ENCODE peak calls at places on chromosomes 13 and 19, in six cellular contexts. One of them, this sample, is unnamed.

GRCh38 chr13:64529874-64530485 is 2700.2 kb downstream of the PCDH9 start:
- DNase-seq in activated naive CD8-positive, alpha-beta T cell treated with anti-CD3 and anti-CD28 coated beads, Interleukin-2, amount 50 U/mL, for 24 hours: peak
- DNase-seq in psoas muscle: no peak
- DNase-seq in amygdala: no peak
- DNase-seq in EH: peak
- DNase-seq in tibial nerve: no peak
- DNase-seq in this sample: no peak

GRCh38 chr13:95115525-95115924 is 185.7 kb downstream of the ABCC4 start:
- DNase-seq in activated naive CD8-positive, alpha-beta T cell treated with anti-CD3 and anti-CD28 coated beads, Interleukin-2, amount 50 U/mL, for 24 hours: no peak
- DNase-seq in psoas muscle: no peak
- DNase-seq in amygdala: no peak
- DNase-seq in EH: no peak
- DNase-seq in tibial nerve: no peak
- DNase-seq in this sample: no peak

GRCh38 chr13:60396783-60397692 is at the start of gene TDRD3:
- DNase-seq in activated naive CD8-positive, alpha-beta T cell treated with anti-CD3 and anti-CD28 coated beads, Interleukin-2, amount 50 U/mL, for 24 hours: peak
- DNase-seq in psoas muscle: peak
- DNase-seq in amygdala: peak
- DNase-seq in EH: peak
- DNase-seq in tibial nerve: peak
- DNase-seq in this sample: peak

GRCh38 chr19:3852614-3853254 is 16.1 kb downstream of the ZFR2 start:
- DNase-seq in activated naive CD8-positive, alpha-beta T cell treated with anti-CD3 and anti-CD28 coated beads, Interleukin-2, amount 50 U/mL, for 24 hours: peak
- DNase-seq in psoas muscle: no peak
- DNase-seq in amygdala: no peak
- DNase-seq in EH: peak
- DNase-seq in tibial nerve: no peak
- DNase-seq in this sample: peak

GRCh38 chr19:1845642-1846041 is 2.6 kb downstream of the REXO1 start:
- DNase-seq in activated naive CD8-positive, alpha-beta T cell treated with anti-CD3 and anti-CD28 coated beads, Interleukin-2, amount 50 U/mL, for 24 hours: no peak
- DNase-seq in psoas muscle: no peak
- DNase-seq in amygdala: no peak
- DNase-seq in EH: no peak
- DNase-seq in tibial nerve: no peak
- DNase-seq in this sample: no peak

GRCh38 chr19:15316498-15316897 is 15.8 kb downstream of the BRD4 start:
- DNase-seq in activated naive CD8-positive, alpha-beta T cell treated with anti-CD3 and anti-CD28 coated beads, Interleukin-2, amount 50 U/mL, for 24 hours: no peak
- DNase-seq in psoas muscle: no peak
- DNase-seq in amygdala: no peak
- DNase-seq in EH: peak
- DNase-seq in tibial nerve: no peak
- DNase-seq in this sample: no peak

GRCh38 chr13:101127741-101128353 is 288.5 kb downstream of the NALCN start:
- DNase-seq in activated naive CD8-positive, alpha-beta T cell treated with anti-CD3 and anti-CD28 coated beads, Interleukin-2, amount 50 U/mL, for 24 hours: peak
- DNase-seq in psoas muscle: no peak
- DNase-seq in amygdala: no peak
- DNase-seq in EH: peak
- DNase-seq in tibial nerve: peak
- DNase-seq in this sample: peak

GRCh38 chr19:40589723-40590429 is 11.3 kb upstream of the LTBP4 start:
- DNase-seq in activated naive CD8-positive, alpha-beta T cell treated with anti-CD3 and anti-CD28 coated beads, Interleukin-2, amount 50 U/mL, for 24 hours: no peak
- DNase-seq in psoas muscle: no peak
- DNase-seq in amygdala: no peak
- DNase-seq in EH: no peak
- DNase-seq in tibial nerve: no peak
- DNase-seq in this sample: no peak

GRCh38 chr13:110474713-110475112 is 86.8 kb downstream of the RAB20 start:
- DNase-seq in activated naive CD8-positive, alpha-beta T cell treated with anti-CD3 and anti-CD28 coated beads, Interleukin-2, amount 50 U/mL, for 24 hours: no peak
- DNase-seq in psoas muscle: no peak
- DNase-seq in amygdala: no peak
- DNase-seq in EH: no peak
- DNase-seq in tibial nerve: no peak
- DNase-seq in this sample: no peak

GRCh38 chr19:54262066-54262465 is 5.0 kb upstream of the LILRB5 start:
- DNase-seq in activated naive CD8-positive, alpha-beta T cell treated with anti-CD3 and anti-CD28 coated beads, Interleukin-2, amount 50 U/mL, for 24 hours: no peak
- DNase-seq in psoas muscle: no peak
- DNase-seq in amygdala: no peak
- DNase-seq in EH: no peak
- DNase-seq in tibial nerve: no peak
- DNase-seq in this sample: no peak

GRCh38 chr13:94119360-94119936 is 360.0 kb downstream of the DCT start:
- DNase-seq in activated naive CD8-positive, alpha-beta T cell treated with anti-CD3 and anti-CD28 coated beads, Interleukin-2, amount 50 U/mL, for 24 hours: no peak
- DNase-seq in psoas muscle: no peak
- DNase-seq in amygdala: no peak
- DNase-seq in EH: no peak
- DNase-seq in tibial nerve: no peak
- DNase-seq in this sample: no peak

GRCh38 chr13:75010941-75011340 is 471.0 kb downstream of the TBC1D4 start:
- DNase-seq in activated naive CD8-positive, alpha-beta T cell treated with anti-CD3 and anti-CD28 coated beads, Interleukin-2, amount 50 U/mL, for 24 hours: no peak
- DNase-seq in psoas muscle: no peak
- DNase-seq in amygdala: no peak
- DNase-seq in EH: no peak
- DNase-seq in tibial nerve: no peak
- DNase-seq in this sample: no peak

This sample was measured in activated CD4-positive, alpha-beta memory T cell treated with anti-CD3 and anti-CD28 coated beads for 36 hours.